ENCODE peak calls at places on chromosome 17, in four cellular contexts. C is ovary, R is cardiac fibroblast, Y is progenitor cell of endocrine pancreas. I is an unnamed sample.

GRCh38 chr17:61168506-61168905 is 231.1 kb upstream of the TBX2 start:
- DNase-seq in C (no peak), R (no peak), Y (no peak), I (no peak)

GRCh38 chr17:63434951-63435571 is 11.0 kb downstream of the CYB561 start:
- DNase-seq in C (no peak), R (peak; percentile 52), Y (no peak), I (peak; percentile 78)

GRCh38 chr17:36674278-36674650 is 72.9 kb downstream of the MRM1 start:
- DNase-seq in C (no peak), R (peak; percentile 8), Y (no peak), I (no peak)

GRCh38 chr17:50799582-50799981 is 32.3 kb upstream of the ANKRD40CL start:
- DNase-seq in C (no peak), R (no peak), Y (no peak), I (no peak)

GRCh38 chr17:17391575-17392370 is 85.0 kb upstream of the MED9 start:
- DNase-seq in C (no peak), R (no peak), Y (no peak), I (no peak)

GRCh38 chr17:50056961-50057330 is 1.0 kb downstream of the ITGA3 start:
- DNase-seq in C (peak; percentile 51), R (peak; percentile 62), Y (no peak), I (no peak)

GRCh38 chr17:4182043-4182442 is 39.0 kb downstream of the CYB5D2 start:
- DNase-seq in C (no peak), R (no peak), Y (no peak), I (no peak)

GRCh38 chr17:47905221-47905733 is 9.2 kb downstream of the SP2 start:
- DNase-seq in C (peak; percentile 76), R (peak; percentile 71), Y (no peak), I (peak; percentile 85)

GRCh38 chr17:58764373-58764772 is 8.7 kb downstream of the PPM1E start:
- DNase-seq in C (no peak), R (no peak), Y (no peak), I (no peak)

GRCh38 chr17:83200231-83200699 is 120.9 kb downstream of the METRNL start:
- DNase-seq in C (no peak), R (peak; percentile 90), Y (no peak), I (peak; percentile 85)

GRCh38 chr17:21298983-21299519 is 14.5 kb downstream of the MAP2K3 start:
- DNase-seq in C (no peak), R (no peak), Y (no peak), I (no peak)

GRCh38 chr17:27155866-27156265 is 138.0 kb upstream of the WSB1 start:
- DNase-seq in C (no peak), R (no peak), Y (no peak), I (no peak)

GRCh38 chr17:82871056-82871775 is 31.4 kb upstream of the ZNF750 start:
- DNase-seq in C (no peak), R (no peak), Y (no peak), I (peak; percentile 47)

GRCh38 chr17:62753562-62753961 is 54.6 kb downstream of the MARCHF10 start:
- DNase-seq in C (no peak), R (no peak), Y (no peak), I (no peak)

GRCh38 chr17:55390364-55390977 is 31.2 kb downstream of the MMD start:
- DNase-seq in C (no peak), R (no peak), Y (no peak), I (no peak)

GRCh38 chr17:79840204-79840988 is 1.2 kb upstream of the CBX4 start:
- DNase-seq in C (peak; percentile 79), R (peak; percentile 58), Y (no peak), I (peak; percentile 85)

GRCh38 chr17:58204796-58205195 is 12.3 kb downstream of the EPX start:
- DNase-seq in C (no peak), R (no peak), Y (no peak), I (no peak)

GRCh38 chr17:38869647-38870258 is at the start of gene LASP1:
- DNase-seq in C (peak; percentile 92), R (peak; percentile 86), Y (peak; percentile 83), I (peak; percentile 90)

GRCh38 chr17:38868095-38868967 is 1.5 kb upstream of the LASP1 start:
- DNase-seq in C (peak; percentile 63), R (peak; percentile 81), Y (no peak), I (peak; percentile 67)

GRCh38 chr17:38870259-38871165 is 654 bp downstream of the LASP1 start:
- DNase-seq in C (peak; percentile 82), R (peak; percentile 57), Y (peak; percentile 28), I (peak; percentile 87)

GRCh38 chr17:38867179-38867994 is 2.5 kb upstream of the LASP1 start:
- DNase-seq in C (peak; percentile 74), R (peak; percentile 89), Y (peak; percentile 41), I (no peak)

GRCh38 chr17:38868968-38869646 is 751 bp upstream of the LASP1 start:
- DNase-seq in C (peak; percentile 93), R (peak; percentile 94), Y (peak; percentile 94), I (peak; percentile 90)
- TF ChIP-seq CTCF in C (no peak), R (peak; percentile 25), Y (peak; percentile 9), I (no peak)

DNA sequence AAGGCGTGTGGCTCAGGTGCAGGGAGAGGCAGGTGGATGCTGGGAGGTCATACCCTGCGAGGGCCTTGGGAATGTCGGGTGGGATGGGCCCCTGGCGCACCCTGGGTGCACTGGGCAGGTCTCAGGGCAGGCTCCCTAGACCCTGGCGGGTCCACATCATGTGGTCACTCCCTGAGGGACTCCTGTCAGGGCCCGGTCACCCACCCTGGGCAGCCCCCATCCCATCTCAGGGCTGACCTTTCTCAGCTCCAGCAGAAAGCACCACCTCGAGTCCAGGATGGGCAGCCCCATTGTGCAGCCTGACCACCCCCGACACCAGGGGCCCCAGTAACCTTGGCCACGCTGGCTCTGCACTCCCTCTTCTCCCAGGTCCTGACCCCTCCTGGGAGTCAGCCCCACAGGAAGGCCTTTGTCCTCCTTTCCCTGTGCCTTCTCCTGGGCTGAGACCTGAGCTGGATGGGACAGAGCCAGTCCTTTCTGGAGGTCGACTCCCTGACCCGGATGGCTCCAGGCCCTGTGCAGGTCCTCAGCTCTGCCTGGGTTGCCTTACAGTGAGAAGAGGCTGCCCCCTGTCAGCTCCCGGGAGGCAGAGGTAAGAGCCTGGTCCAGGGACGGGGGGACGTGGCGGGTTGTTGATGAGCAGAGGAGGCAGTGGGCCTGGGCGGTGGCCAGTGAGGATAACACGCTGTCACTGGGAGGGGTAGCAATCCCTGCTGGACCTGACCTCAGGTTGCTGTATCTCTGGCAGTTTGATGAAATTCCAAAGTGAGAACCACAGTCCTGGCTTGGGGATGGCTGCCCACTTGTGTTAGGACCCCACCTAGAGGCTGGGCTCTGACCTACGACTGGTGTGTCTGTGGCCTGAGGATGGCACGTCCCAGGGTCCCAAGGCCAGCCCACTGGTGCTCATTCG is 77.9 kb downstream of the GOSR1 start:
- DNase-seq in C (peak; percentile 10), R (peak; percentile 46), Y (no peak), I (no peak)
- TF ChIP-seq CTCF in C (no peak), R (peak; percentile 33), Y (no peak), I (no peak)

GRCh38 chr17:81295031-81295677 is at the start of gene SLC38A10:
- DNase-seq in C (peak; percentile 93), R (peak; percentile 79), Y (peak; percentile 78), I (peak; percentile 96)
- TF ChIP-seq CTCF in C (no peak), R (no peak), Y (no peak), I (no peak)

GRCh38 chr17:78117027-78117981 is 11.3 kb downstream of the TMC6 start:
- DNase-seq in C (no peak), R (no peak), Y (peak; percentile 64), I (no peak)
- TF ChIP-seq CTCF in C (no peak), R (peak; percentile 24), Y (peak; percentile 78), I (peak; percentile 30)